ENCODE peak calls at places on chromosomes 4 and X, in eight cellular contexts. One of them, this sample, is unnamed.

GRCh38 chrX:16586371-16587112 is 63.4 kb upstream of the S100G start:
- DNase-seq in pancreas: no peak
- DNase-seq in HTR-8/SVneo: no peak
- DNase-seq in activated T-cell treated with anti-CD3 and anti-CD28 coated beads for 1 hour: no peak
- DNase-seq in HCT116: no peak
- DNase-seq in erythroblast: peak
- DNase-seq in endothelial cell: no peak
- DNase-seq in NCI-H187 treated with DMSO at 0.1 percent for 48 hours: no peak
- DNase-seq in this sample: no peak

GRCh38 chrX:51891821-51892551 is 1.4 kb upstream of the MAGED1 start:
- DNase-seq in NCI-H187 treated with DMSO at 0.1 percent for 48 hours: no peak
- DNase-seq in erythroblast: peak
- DNase-seq in endothelial cell: peak
- DNase-seq in pancreas: no peak
- DNase-seq in HTR-8/SVneo: no peak
- DNase-seq in HCT116: no peak
- DNase-seq in activated T-cell treated with anti-CD3 and anti-CD28 coated beads for 1 hour: no peak
- DNase-seq in this sample: peak

GRCh38 chr4:108695062-108695461 is 44.7 kb downstream of the OSTC start:
- DNase-seq in NCI-H187 treated with DMSO at 0.1 percent for 48 hours: no peak
- DNase-seq in HTR-8/SVneo: no peak
- DNase-seq in endothelial cell: no peak
- DNase-seq in activated T-cell treated with anti-CD3 and anti-CD28 coated beads for 1 hour: no peak
- DNase-seq in HCT116: no peak
- DNase-seq in erythroblast: peak
- DNase-seq in pancreas: no peak
- DNase-seq in this sample: no peak

GRCh38 chr4:6749340-6750171 is 33.0 kb upstream of the KIAA0232 start:
- DNase-seq in pancreas: peak
- DNase-seq in HCT116: peak
- DNase-seq in NCI-H187 treated with DMSO at 0.1 percent for 48 hours: no peak
- DNase-seq in HTR-8/SVneo: peak
- DNase-seq in erythroblast: peak
- DNase-seq in activated T-cell treated with anti-CD3 and anti-CD28 coated beads for 1 hour: no peak
- DNase-seq in endothelial cell: no peak
- DNase-seq in this sample: peak

GRCh38 chr4:82645868-82646267 is 84.1 kb upstream of the TMEM150C start:
- DNase-seq in erythroblast: no peak
- DNase-seq in pancreas: no peak
- DNase-seq in activated T-cell treated with anti-CD3 and anti-CD28 coated beads for 1 hour: no peak
- DNase-seq in endothelial cell: no peak
- DNase-seq in NCI-H187 treated with DMSO at 0.1 percent for 48 hours: no peak
- DNase-seq in HCT116: no peak
- DNase-seq in HTR-8/SVneo: no peak
- DNase-seq in this sample: no peak

GRCh38 chrX:17067534-17067933 is 121.1 kb downstream of the REPS2 start:
- DNase-seq in NCI-H187 treated with DMSO at 0.1 percent for 48 hours: no peak
- DNase-seq in activated T-cell treated with anti-CD3 and anti-CD28 coated beads for 1 hour: no peak
- DNase-seq in erythroblast: peak
- DNase-seq in endothelial cell: no peak
- DNase-seq in pancreas: no peak
- DNase-seq in HTR-8/SVneo: no peak
- DNase-seq in HCT116: no peak
- DNase-seq in this sample: no peak

GRCh38 chrX:74536142-74537010 is 78.0 kb downstream of the RLIM start:
- DNase-seq in HTR-8/SVneo: peak
- DNase-seq in HCT116: no peak
- DNase-seq in pancreas: peak
- DNase-seq in NCI-H187 treated with DMSO at 0.1 percent for 48 hours: no peak
- DNase-seq in endothelial cell: peak
- DNase-seq in erythroblast: peak
- DNase-seq in activated T-cell treated with anti-CD3 and anti-CD28 coated beads for 1 hour: no peak
- DNase-seq in this sample: peak

GRCh38 chrX:148755111-148755510 is 254.7 kb downstream of the AFF2 start:
- DNase-seq in endothelial cell: no peak
- DNase-seq in activated T-cell treated with anti-CD3 and anti-CD28 coated beads for 1 hour: no peak
- DNase-seq in erythroblast: no peak
- DNase-seq in pancreas: no peak
- DNase-seq in NCI-H187 treated with DMSO at 0.1 percent for 48 hours: no peak
- DNase-seq in HCT116: no peak
- DNase-seq in HTR-8/SVneo: no peak
- DNase-seq in this sample: no peak

GRCh38 chr4:141576585-141577110 is 59.7 kb upstream of the IL15 start:
- DNase-seq in endothelial cell: no peak
- DNase-seq in activated T-cell treated with anti-CD3 and anti-CD28 coated beads for 1 hour: no peak
- DNase-seq in HTR-8/SVneo: no peak
- DNase-seq in pancreas: no peak
- DNase-seq in erythroblast: no peak
- DNase-seq in NCI-H187 treated with DMSO at 0.1 percent for 48 hours: no peak
- DNase-seq in HCT116: no peak
- DNase-seq in this sample: no peak

GRCh38 chrX:69493193-69493592 is 10.9 kb upstream of the NALF2 start:
- DNase-seq in NCI-H187 treated with DMSO at 0.1 percent for 48 hours: no peak
- DNase-seq in activated T-cell treated with anti-CD3 and anti-CD28 coated beads for 1 hour: no peak
- DNase-seq in HCT116: peak
- DNase-seq in erythroblast: peak
- DNase-seq in pancreas: peak
- DNase-seq in HTR-8/SVneo: no peak
- DNase-seq in endothelial cell: peak
- DNase-seq in this sample: peak

GRCh38 chr4:64330143-64330542 is 79.1 kb downstream of the TECRL start:
- DNase-seq in endothelial cell: no peak
- DNase-seq in pancreas: no peak
- DNase-seq in activated T-cell treated with anti-CD3 and anti-CD28 coated beads for 1 hour: no peak
- DNase-seq in HCT116: no peak
- DNase-seq in HTR-8/SVneo: no peak
- DNase-seq in NCI-H187 treated with DMSO at 0.1 percent for 48 hours: no peak
- DNase-seq in erythroblast: no peak
- DNase-seq in this sample: no peak

GRCh38 chr4:164531336-164531735 is 222.6 kb upstream of the SMIM31 start:
- DNase-seq in HTR-8/SVneo: no peak
- DNase-seq in erythroblast: no peak
- DNase-seq in pancreas: no peak
- DNase-seq in NCI-H187 treated with DMSO at 0.1 percent for 48 hours: no peak
- DNase-seq in endothelial cell: no peak
- DNase-seq in HCT116: no peak
- DNase-seq in activated T-cell treated with anti-CD3 and anti-CD28 coated beads for 1 hour: no peak
- DNase-seq in this sample: no peak

GRCh38 chr4:8533274-8533865 is 46.8 kb upstream of the GPR78 start:
- DNase-seq in HTR-8/SVneo: no peak
- DNase-seq in pancreas: no peak
- DNase-seq in activated T-cell treated with anti-CD3 and anti-CD28 coated beads for 1 hour: no peak
- DNase-seq in HCT116: no peak
- DNase-seq in erythroblast: no peak
- DNase-seq in NCI-H187 treated with DMSO at 0.1 percent for 48 hours: no peak
- DNase-seq in endothelial cell: no peak
- DNase-seq in this sample: no peak

GRCh38 chr4:1469043-1469442 is 62.8 kb upstream of the NKX1-1 start:
- DNase-seq in activated T-cell treated with anti-CD3 and anti-CD28 coated beads for 1 hour: no peak
- DNase-seq in pancreas: no peak
- DNase-seq in HCT116: no peak
- DNase-seq in HTR-8/SVneo: no peak
- DNase-seq in endothelial cell: no peak
- DNase-seq in NCI-H187 treated with DMSO at 0.1 percent for 48 hours: no peak
- DNase-seq in erythroblast: no peak
- DNase-seq in this sample: no peak